ENCODE peak calls at places on chromosome 15, in nine cellular contexts. L is Karpas-422, R is upper lobe of right lung, U is ovary, J is breast epithelium, A is colonic mucosa, P is HL-60, Y is transverse colon, T is A549. E is an unnamed sample.

GRCh38 chr15:70053703-70054229 is 44.0 kb downstream of the TLE3 start:
- DNase-seq in L (no peak), R (no peak), U (no peak), J (peak; percentile 34), A (no peak), P (no peak), Y (no peak), T (no peak), E (no peak)

GRCh38 chr15:60717008-60717407 is 238.1 kb upstream of the ICE2 start:
- DNase-seq in L (no peak), R (no peak), U (no peak), J (no peak), A (no peak), P (no peak), Y (no peak), T (no peak), E (no peak)

GRCh38 chr15:40279437-40280141 is 3.3 kb downstream of the ANKRD63 start:
- DNase-seq in L (peak; percentile 83), R (peak; percentile 89), U (peak; percentile 68), J (peak; percentile 79), A (peak; percentile 82), P (peak; percentile 51), Y (peak; percentile 74), T (peak; percentile 51), E (no peak)

GRCh38 chr15:80823120-80823519 is 44.0 kb downstream of the CEMIP start:
- DNase-seq in L (no peak), R (no peak), U (no peak), J (no peak), A (no peak), P (no peak), Y (no peak), T (no peak), E (no peak)

GRCh38 chr15:63041982-63042878 is at the start of gene TPM1:
- DNase-seq in L (no peak), R (peak; percentile 85), U (peak; percentile 94), J (peak; percentile 93), A (peak; percentile 85), P (no peak), Y (peak; percentile 82), T (peak; percentile 92), E (peak; percentile 97)

GRCh38 chr15:39515765-39516164 is 65.1 kb upstream of the THBS1 start:
- DNase-seq in L (no peak), R (no peak), U (no peak), J (no peak), A (no peak), P (no peak), Y (no peak), T (no peak), E (no peak)

GRCh38 chr15:78431955-78432354 is 6.1 kb upstream of the IREB2 start:
- DNase-seq in L (no peak), R (no peak), U (no peak), J (no peak), A (no peak), P (no peak), Y (no peak), T (no peak), E (no peak)

GRCh38 chr15:90086868-90087268 is 15.4 kb downstream of the IDH2 start:
- DNase-seq in L (peak; percentile 85), R (peak; percentile 74), U (no peak), J (no peak), A (peak; percentile 63), P (peak; percentile 67), Y (peak; percentile 55), T (peak; percentile 68), E (no peak)

GRCh38 chr15:78365931-78366330 is 25.8 kb downstream of the CRABP1 start:
- DNase-seq in L (peak; percentile 27), R (no peak), U (no peak), J (no peak), A (peak; percentile 72), P (no peak), Y (peak; percentile 74), T (no peak), E (no peak)

GRCh38 chr15:89747708-89748682 is 3.1 kb downstream of the MESP1 start:
- DNase-seq in L (no peak), R (no peak), U (no peak), J (no peak), A (no peak), P (no peak), Y (peak; percentile 30), T (no peak), E (no peak)

GRCh38 chr15:74817370-74817737 is 4.7 kb downstream of the LMAN1L start:
- DNase-seq in L (no peak), R (no peak), U (no peak), J (peak; percentile 65), A (peak; percentile 66), P (peak; percentile 56), Y (peak; percentile 66), T (no peak), E (no peak)

GRCh38 chr15:36863551-36863950 is 236.8 kb downstream of the MEIS2 start:
- DNase-seq in L (no peak), R (no peak), U (no peak), J (no peak), A (no peak), P (no peak), Y (no peak), T (no peak), E (no peak)

DNA sequence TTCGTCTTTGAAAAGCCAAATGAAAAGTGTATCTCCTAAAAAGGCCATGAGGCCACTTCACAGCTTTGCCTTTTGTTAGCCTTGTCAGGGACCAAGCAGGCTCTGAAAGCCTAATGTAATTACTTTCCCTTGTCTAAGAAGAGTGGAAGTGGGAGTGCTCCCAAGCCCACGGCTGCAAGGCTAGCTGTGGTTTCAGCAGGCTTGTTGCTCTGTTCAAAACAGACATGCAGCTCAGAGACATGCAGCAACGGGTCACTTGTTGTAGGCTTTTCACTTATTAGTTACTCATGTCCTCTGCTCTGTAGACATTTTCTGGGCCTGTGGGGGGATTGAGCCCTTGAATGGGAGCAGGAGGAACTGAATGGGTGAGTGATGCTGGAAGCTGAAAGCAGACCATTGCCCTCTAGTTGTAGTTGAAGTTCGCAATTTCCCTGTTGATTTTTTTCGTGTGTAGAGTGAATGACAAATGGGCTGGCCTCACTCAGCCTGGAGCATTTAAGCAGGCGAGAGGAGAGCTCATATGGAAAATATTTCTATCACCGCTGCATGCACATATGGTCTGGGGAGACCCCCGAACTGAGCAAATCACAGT is 261.9 kb upstream of the NR2E3 start:
- DNase-seq in L (no peak), R (no peak), U (no peak), J (no peak), A (no peak), P (no peak), Y (no peak), T (no peak), E (peak; percentile 74)
- H3K4me3 ChIP-seq in L (no peak overlapping the region), R (no peak overlapping the region), U (no peak overlapping the region), J (peak overlapping the region; percentile 34), A (no peak overlapping the region), P (no peak overlapping the region), Y (no peak overlapping the region), T (no peak overlapping the region), E (no peak overlapping the region)

GRCh38 chr15:35101335-35101734 is 16.2 kb upstream of the NANOGP8 start:
- DNase-seq in L (no peak), R (no peak), U (no peak), J (no peak), A (no peak), P (no peak), Y (no peak), T (no peak), E (no peak)
- H3K4me3 ChIP-seq in L (no peak overlapping the region), R (no peak overlapping the region), U (no peak overlapping the region), J (no peak overlapping the region), A (no peak overlapping the region), P (no peak overlapping the region), Y (no peak overlapping the region), T (no peak overlapping the region), E (no peak overlapping the region)

DNA sequence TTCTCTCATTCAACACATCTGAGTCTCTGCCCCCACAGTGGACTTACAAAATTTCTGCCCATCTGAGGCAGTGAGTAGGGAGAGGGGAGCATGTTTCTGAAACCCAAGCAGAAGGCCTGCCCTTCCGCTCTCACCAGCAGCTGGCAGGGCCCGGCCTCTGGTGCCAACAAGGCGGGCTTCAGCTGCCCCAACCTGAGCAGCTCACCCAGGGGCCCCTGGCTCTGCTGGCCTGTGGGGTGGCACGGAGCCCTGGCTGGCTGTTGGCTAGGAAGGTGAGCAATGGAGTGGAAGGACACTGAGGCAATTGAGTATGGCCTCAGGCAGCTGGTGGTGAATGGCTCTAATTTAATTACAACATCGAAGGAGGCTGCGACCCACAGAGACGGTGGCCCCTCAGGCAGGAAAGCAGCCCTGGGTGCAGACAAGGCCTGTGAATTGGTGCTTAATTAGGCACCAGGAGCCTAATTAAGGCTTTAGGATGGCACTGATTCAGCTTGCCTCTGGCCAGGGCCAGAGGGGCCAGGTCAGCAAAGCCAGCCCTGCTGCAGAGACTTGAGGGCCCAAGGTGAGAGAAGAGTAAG is 60.9 kb downstream of the ST8SIA2 start:
- DNase-seq in L (no peak), R (no peak), U (no peak), J (no peak), A (no peak), P (no peak), Y (no peak), T (no peak), E (no peak)
- H3K4me3 ChIP-seq in L (no peak overlapping the region), R (no peak overlapping the region), U (no peak overlapping the region), J (no peak overlapping the region), A (no peak overlapping the region), P (no peak overlapping the region), Y (no peak overlapping the region), T (no peak overlapping the region), E (no peak overlapping the region)

GRCh38 chr15:52292780-52293392 is 2.7 kb downstream of the MYO5C start:
- DNase-seq in L (no peak), R (no peak), U (no peak), J (no peak), A (no peak), P (no peak), Y (no peak), T (peak; percentile 46), E (no peak)

GRCh38 chr15:52294881-52295420 is 653 bp downstream of the MYO5C start:
- DNase-seq in L (no peak), R (no peak), U (no peak), J (no peak), A (peak; percentile 41), P (no peak), Y (no peak), T (no peak), E (no peak)

GRCh38 chr15:52291204-52291603 is 4.4 kb downstream of the MYO5C start:
- DNase-seq in L (peak; percentile 53), R (no peak), U (no peak), J (no peak), A (no peak), P (no peak), Y (no peak), T (no peak), E (no peak)

GRCh38 chr15:52290800-52291199 is 4.8 kb downstream of the MYO5C start:
- DNase-seq in L (no peak), R (no peak), U (no peak), J (no peak), A (no peak), P (no peak), Y (no peak), T (no peak), E (no peak)

DNA sequence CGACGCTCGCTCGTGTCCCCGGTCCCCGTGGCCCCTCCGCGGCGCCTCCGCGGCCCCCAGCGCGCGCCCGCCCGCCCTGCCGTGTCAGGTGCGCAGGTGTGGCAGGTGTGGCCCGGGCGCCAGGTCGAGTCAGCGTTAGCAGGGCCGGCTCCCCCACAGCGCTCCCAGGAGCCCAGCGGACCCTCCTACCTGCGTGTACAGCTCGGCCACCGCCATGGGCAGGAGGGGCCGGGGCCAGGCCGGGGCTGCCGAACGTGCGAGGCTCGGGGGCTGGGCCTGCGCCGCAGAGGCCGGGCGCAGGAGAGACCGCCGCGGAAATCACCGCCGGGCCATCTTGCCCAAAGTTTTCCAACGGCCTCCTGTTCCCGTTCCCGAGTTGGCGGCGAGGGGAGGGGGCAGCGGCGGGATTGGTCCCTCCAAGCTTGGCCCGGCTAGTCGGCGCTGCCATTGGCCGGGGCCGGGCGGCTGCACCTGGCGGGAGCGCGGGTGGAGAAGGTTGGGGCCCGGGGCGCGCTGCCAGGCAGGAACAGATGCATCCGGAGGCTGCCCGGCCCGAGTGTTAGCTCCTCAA is at the start of gene MYO5C:
- DNase-seq in L (no peak), R (peak; percentile 96), U (no peak), J (peak; percentile 94), A (peak; percentile 93), P (no peak), Y (peak; percentile 91), T (peak; percentile 83), E (no peak)
- H3K4me3 ChIP-seq in L (no peak within 1 kb of the TSS), R (peak within 1 kb of the TSS; percentile 57), U (peak within 1 kb of the TSS; percentile 35), J (peak within 1 kb of the TSS; percentile 60), A (peak within 1 kb of the TSS; percentile 67), P (peak within 1 kb of the TSS; percentile 33), Y (peak within 1 kb of the TSS; percentile 39), T (peak within 1 kb of the TSS; percentile 76), E (peak within 1 kb of the TSS; percentile 55)